ENCODE peak calls at places on chromosomes 13 and 19, in ten cellular contexts. J is colonic mucosa; Y is ascending aorta; A is GM23248; K is cardiac muscle cell; Z is CD8-positive, alpha-beta T cell; I is aorta; O is effector memory CD4-positive, alpha-beta T cell; S is CD8-positive, alpha-beta memory T cell; M is tibial artery. B is an unnamed sample. For H3K4me1 and H3K36me3, the result is how much of the 10 kb centered on the place peaks cover.

GRCh38 chr13:104525467-104525866 is 1459.2 kb upstream of the SLC10A2 start:
- DNase-seq in J (no peak), Y (no peak), A (no peak), K (no peak), Z (no peak), I (no peak), O (no peak), S (no peak), M (no peak), B (no peak)

GRCh38 chr13:113176292-113176691 is 17.8 kb downstream of the PROZ start:
- DNase-seq in J (peak), Y (no peak), A (no peak), K (no peak), Z (peak), I (no peak), O (peak), S (peak), M (no peak), B (no peak)

GRCh38 chr13:95677564-95678386 is 836 bp downstream of the DNAJC3 start:
- DNase-seq in J (peak), Y (no peak), A (peak), K (peak), Z (peak), I (no peak), O (no peak), S (no peak), M (no peak), B (peak)

GRCh38 chr13:30744056-30744684 is 8.8 kb downstream of the ALOX5AP start:
- DNase-seq in J (peak), Y (peak), A (peak), K (no peak), Z (peak), I (peak), O (peak), S (peak), M (no peak), B (peak)

GRCh38 chr19:2167896-2168618 is 4.3 kb downstream of the DOT1L start:
- DNase-seq in J (peak), Y (peak), A (peak), K (peak), Z (no peak), I (peak), O (no peak), S (no peak), M (peak), B (peak)

GRCh38 chr13:30755678-30756077 is 20.3 kb downstream of the ALOX5AP start:
- DNase-seq in J (no peak), Y (no peak), A (no peak), K (no peak), Z (no peak), I (no peak), O (no peak), S (no peak), M (no peak), B (no peak)

GRCh38 chr13:47962237-47962636 is 38.8 kb downstream of the SUCLA2 start:
- DNase-seq in J (no peak), Y (no peak), A (no peak), K (no peak), Z (no peak), I (no peak), O (no peak), S (no peak), M (no peak), B (no peak)

GRCh38 chr13:30581582-30581981 is 36.1 kb upstream of the USPL1 start:
- DNase-seq in J (peak), Y (no peak), A (peak), K (peak), Z (no peak), I (no peak), O (no peak), S (no peak), M (no peak), B (no peak)

GRCh38 chr13:64925284-64925683 is 2304.9 kb downstream of the PCDH9 start:
- DNase-seq in J (no peak), Y (no peak), A (peak), K (peak), Z (no peak), I (no peak), O (no peak), S (no peak), M (no peak), B (no peak)

GRCh38 chr19:46466536-46467199 is 4.7 kb downstream of the PNMA8A start:
- DNase-seq in J (no peak), Y (no peak), A (peak), K (no peak), Z (no peak), I (peak), O (no peak), S (no peak), M (peak), B (no peak)

GRCh38 chr13:74024856-74025255 is 109.3 kb downstream of the KLF12 start:
- DNase-seq in J (no peak), Y (no peak), A (no peak), K (no peak), Z (no peak), I (no peak), O (no peak), S (no peak), M (no peak), B (no peak)

GRCh38 chr13:29081036-29081435 is 260.9 kb downstream of the MTUS2 start:
- DNase-seq in J (no peak), Y (no peak), A (no peak), K (no peak), Z (no peak), I (no peak), O (peak), S (no peak), M (no peak), B (no peak)

GRCh38 chr13:92137519-92137918 is 739.1 kb downstream of the GPC5 start:
- DNase-seq in J (no peak), Y (no peak), A (no peak), K (no peak), Z (no peak), I (no peak), O (no peak), S (no peak), M (no peak), B (no peak)

GRCh38 chr19:2992958-2993357 is 15.6 kb downstream of the TLE6 start:
- DNase-seq in J (no peak), Y (no peak), A (no peak), K (no peak), Z (no peak), I (no peak), O (no peak), S (no peak), M (no peak), B (no peak)

GRCh38 chr19:6577410-6578125 is 13.4 kb downstream of the CD70 start:
- DNase-seq in J (peak), Y (no peak), A (no peak), K (no peak), Z (no peak), I (no peak), O (no peak), S (no peak), M (no peak), B (peak)

GRCh38 chr13:19590423-19590822 is 29.1 kb upstream of the TPTE2 start:
- DNase-seq in J (no peak), Y (no peak), A (no peak), K (no peak), Z (no peak), I (no peak), O (no peak), S (no peak), M (no peak), B (no peak)

GRCh38 chr19:55027472-55028337 is 10.4 kb downstream of the GP6 start:
- DNase-seq in J (no peak), Y (no peak), A (peak), K (no peak), Z (no peak), I (no peak), O (no peak), S (no peak), M (no peak), B (no peak)

GRCh38 chr13:31048521-31048920 is 113.2 kb downstream of the HSPH1 start:
- DNase-seq in J (no peak), Y (no peak), A (no peak), K (no peak), Z (no peak), I (no peak), O (no peak), S (no peak), M (no peak), B (no peak)

GRCh38 chr19:51135004-51135403 is 7.1 kb upstream of the SIGLEC7 start:
- DNase-seq in J (no peak), Y (no peak), A (no peak), K (no peak), Z (no peak), I (no peak), O (no peak), S (no peak), M (no peak), B (no peak)

GRCh38 chr13:37492741-37493514 is 105.6 kb downstream of the POSTN start:
- DNase-seq in J (no peak), Y (no peak), A (peak), K (peak), Z (no peak), I (no peak), O (no peak), S (no peak), M (no peak), B (no peak)

GRCh38 chr19:6224308-6224675 is 55.5 kb downstream of the MLLT1 start:
- DNase-seq in J (no peak), Y (no peak), A (no peak), K (no peak), Z (no peak), I (no peak), O (no peak), S (no peak), M (no peak), B (no peak)

GRCh38 chr13:49097374-49097773 is 121.7 kb downstream of the FNDC3A start:
- DNase-seq in J (no peak), Y (no peak), A (peak), K (no peak), Z (no peak), I (no peak), O (no peak), S (no peak), M (no peak), B (no peak)

GRCh38 chr19:8340341-8341096 is 2.5 kb downstream of the KANK3 start:
- DNase-seq in J (no peak), Y (no peak), A (no peak), K (no peak), Z (no peak), I (no peak), O (no peak), S (no peak), M (no peak), B (no peak)

GRCh38 chr13:75197803-75198202 is 284.2 kb downstream of the TBC1D4 start:
- DNase-seq in J (no peak), Y (no peak), A (no peak), K (no peak), Z (no peak), I (no peak), O (no peak), S (no peak), M (no peak), B (no peak)

GRCh38 chr13:86914757-86915156 is 756.4 kb upstream of the SLITRK5 start:
- DNase-seq in J (no peak), Y (no peak), A (no peak), K (no peak), Z (no peak), I (no peak), O (no peak), S (no peak), M (no peak), B (no peak)

GRCh38 chr13:112726018-112726767 is 36.4 kb downstream of the ATP11A start:
- DNase-seq in J (no peak), Y (no peak), A (no peak), K (no peak), Z (no peak), I (no peak), O (no peak), S (no peak), M (peak), B (no peak)

GRCh38 chr19:32172761-32173160 is 172.6 kb upstream of the ZNF507 start:
- DNase-seq in J (no peak), Y (no peak), A (no peak), K (no peak), Z (no peak), I (no peak), O (no peak), S (no peak), M (no peak), B (no peak)

GRCh38 chr13:106882222-106882621 is 314.3 kb upstream of the ARGLU1 start:
- DNase-seq in J (no peak), Y (no peak), A (no peak), K (no peak), Z (no peak), I (no peak), O (no peak), S (no peak), M (no peak), B (no peak)

GRCh38 chr13:111946214-111946613 is 120.7 kb upstream of the SOX1 start:
- DNase-seq in J (no peak), Y (no peak), A (no peak), K (no peak), Z (no peak), I (no peak), O (no peak), S (no peak), M (no peak), B (no peak)

GRCh38 chr13:79660361-79660760 is 179.4 kb downstream of the NDFIP2 start:
- DNase-seq in J (no peak), Y (no peak), A (no peak), K (no peak), Z (no peak), I (no peak), O (no peak), S (no peak), M (no peak), B (no peak)

DNA sequence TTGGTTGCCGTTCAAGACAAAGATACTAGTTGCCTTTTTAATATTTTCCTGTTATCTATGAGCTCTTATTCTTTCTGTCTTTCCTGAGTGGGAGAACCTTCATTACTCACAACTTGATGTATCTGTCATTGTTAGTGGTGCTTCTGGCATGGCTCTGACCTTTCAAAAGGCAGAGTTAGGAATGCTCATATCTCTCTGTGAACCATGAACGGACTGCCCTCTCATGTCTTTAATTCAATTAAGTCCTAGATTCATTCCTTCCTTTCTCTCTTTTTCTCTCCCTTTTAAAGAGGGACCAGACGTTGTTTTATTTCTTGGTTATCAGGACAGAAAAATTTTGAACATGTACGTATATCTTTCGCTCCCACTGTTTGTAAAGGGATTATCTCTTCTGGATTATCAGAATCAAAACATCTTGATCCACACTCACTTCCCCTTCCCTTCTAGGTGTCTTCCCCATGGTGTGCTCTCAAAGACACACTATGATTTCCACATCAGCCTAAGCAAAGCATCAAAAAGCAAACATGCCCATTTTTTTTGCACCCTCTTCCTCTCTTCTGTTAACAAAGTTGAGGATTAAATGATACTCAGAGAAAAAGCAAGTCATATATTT is 90.3 kb downstream of the LRCH1 start:
- DNase-seq in J (no peak), Y (no peak), A (no peak), K (peak), Z (no peak), I (no peak), O (no peak), S (no peak), M (no peak), B (no peak)
- H3K4me1 ChIP-seq in J (under half), Y (half or more), A (under half), K (half or more), Z (under half), I (under half), O (under half), S (under half), M (half or more), B (under half)

GRCh38 chr19:40806385-40807146 is 7.6 kb downstream of the EGLN2 start:
- DNase-seq in J (peak), Y (peak), A (peak), K (peak), Z (peak), I (peak), O (peak), S (peak), M (peak), B (peak)
- H3K4me3 ChIP-seq in J (no peak), Y (no peak), A (peak), K (no peak), Z (peak), I (no peak), O (peak), S (peak), M (peak), B (peak)

GRCh38 chr19:13806728-13807127 is 11.5 kb downstream of the ZSWIM4 start:
- DNase-seq in J (no peak), Y (no peak), A (no peak), K (no peak), Z (no peak), I (no peak), O (no peak), S (no peak), M (no peak), B (no peak)
- H3K36me3 ChIP-seq in J (under half), Y (under half), A (under half), K (under half), Z (under half), I (under half), O (under half), S (under half), M (under half), B (under half)

GRCh38 chr13:40626566-40626965 is 39.9 kb downstream of the FOXO1 start:
- DNase-seq in J (no peak), Y (no peak), A (no peak), K (no peak), Z (no peak), I (no peak), O (no peak), S (no peak), M (no peak), B (no peak)
- H3K4me1 ChIP-seq in J (under half), Y (under half), A (under half), K (under half), Z (half or more), I (under half), O (under half), S (half or more), M (half or more), B (half or more)

GRCh38 chr19:4139614-4140236 is 13.7 kb upstream of the CREB3L3 start:
- DNase-seq in J (peak), Y (peak), A (peak), K (peak), Z (peak), I (peak), O (peak), S (peak), M (peak), B (peak)

GRCh38 chr19:4134351-4134750 is 10.4 kb upstream of the MAP2K2 start:
- DNase-seq in J (no peak), Y (no peak), A (peak), K (no peak), Z (no peak), I (no peak), O (no peak), S (no peak), M (no peak), B (no peak)

GRCh38 chr19:4136680-4137088 is 12.8 kb upstream of the MAP2K2 start:
- DNase-seq in J (no peak), Y (no peak), A (no peak), K (no peak), Z (no peak), I (no peak), O (no peak), S (no peak), M (no peak), B (no peak)

GRCh38 chr19:4140237-4140711 is 13.2 kb upstream of the CREB3L3 start:
- DNase-seq in J (peak), Y (no peak), A (peak), K (peak), Z (peak), I (no peak), O (peak), S (no peak), M (no peak), B (peak)

GRCh38 chr19:4138445-4138844 is 14.5 kb upstream of the MAP2K2 start:
- DNase-seq in J (no peak), Y (no peak), A (no peak), K (no peak), Z (no peak), I (no peak), O (no peak), S (no peak), M (no peak), B (no peak)
- H3K4me3 ChIP-seq in J (no peak), Y (no peak), A (no peak), K (no peak), Z (no peak), I (no peak), O (no peak), S (no peak), M (no peak), B (no peak)

GRCh38 chr19:41228486-41228885 is 9.5 kb downstream of the AXL start:
- DNase-seq in J (no peak), Y (no peak), A (no peak), K (no peak), Z (no peak), I (no peak), O (no peak), S (no peak), M (no peak), B (no peak)
- H3K36me3 ChIP-seq in J (under half), Y (under half), A (half or more), K (under half), Z (under half), I (under half), O (under half), S (under half), M (under half), B (under half)

B was measured in CD4-positive, CD25-positive, alpha-beta regulatory T cell.